ENCODE peak calls at places on chromosome 1, in seven cellular contexts. W is HCT116, D is K562, S is HepG2, Q is GM12878, P is H1, G is SK-N-SH. H is an unnamed sample.

GRCh38 chr1:57544345-57544744 is 120.5 kb upstream of the DAB1 start:
- DNase-seq in W (no peak), D (no peak), S (no peak), Q (no peak), P (no peak), G (no peak), H (no peak)

GRCh38 chr1:203104789-203105188 is 19.0 kb upstream of the MYOG start:
- DNase-seq in W (no peak), D (no peak), S (no peak), Q (no peak), P (no peak), G (no peak), H (no peak)

GRCh38 chr1:161196111-161196510 is 2.7 kb downstream of the ADAMTS4 start:
- DNase-seq in W (no peak), D (no peak), S (no peak), Q (no peak), P (no peak), G (no peak), H (no peak)

GRCh38 chr1:67646145-67647035 is 38.6 kb upstream of the GADD45A start:
- DNase-seq in W (no peak), D (peak; percentile 76), S (no peak), Q (no peak), P (no peak), G (peak; percentile 61), H (no peak)

GRCh38 chr1:100835866-100836842 is 58.5 kb downstream of the EXTL2 start:
- DNase-seq in W (no peak), D (no peak), S (no peak), Q (no peak), P (no peak), G (no peak), H (no peak)

GRCh38 chr1:28056129-28056925 is 32.1 kb downstream of the EYA3 start:
- DNase-seq in W (no peak), D (no peak), S (no peak), Q (peak; percentile 69), P (no peak), G (no peak), H (no peak)

GRCh38 chr1:32903991-32904776 is 3.0 kb upstream of the TMEM54 start:
- DNase-seq in W (no peak), D (no peak), S (no peak), Q (no peak), P (no peak), G (peak; percentile 7), H (no peak)

GRCh38 chr1:185775505-185775904 is 41.3 kb downstream of the HMCN1 start:
- DNase-seq in W (no peak), D (no peak), S (no peak), Q (no peak), P (no peak), G (no peak), H (no peak)

DNA sequence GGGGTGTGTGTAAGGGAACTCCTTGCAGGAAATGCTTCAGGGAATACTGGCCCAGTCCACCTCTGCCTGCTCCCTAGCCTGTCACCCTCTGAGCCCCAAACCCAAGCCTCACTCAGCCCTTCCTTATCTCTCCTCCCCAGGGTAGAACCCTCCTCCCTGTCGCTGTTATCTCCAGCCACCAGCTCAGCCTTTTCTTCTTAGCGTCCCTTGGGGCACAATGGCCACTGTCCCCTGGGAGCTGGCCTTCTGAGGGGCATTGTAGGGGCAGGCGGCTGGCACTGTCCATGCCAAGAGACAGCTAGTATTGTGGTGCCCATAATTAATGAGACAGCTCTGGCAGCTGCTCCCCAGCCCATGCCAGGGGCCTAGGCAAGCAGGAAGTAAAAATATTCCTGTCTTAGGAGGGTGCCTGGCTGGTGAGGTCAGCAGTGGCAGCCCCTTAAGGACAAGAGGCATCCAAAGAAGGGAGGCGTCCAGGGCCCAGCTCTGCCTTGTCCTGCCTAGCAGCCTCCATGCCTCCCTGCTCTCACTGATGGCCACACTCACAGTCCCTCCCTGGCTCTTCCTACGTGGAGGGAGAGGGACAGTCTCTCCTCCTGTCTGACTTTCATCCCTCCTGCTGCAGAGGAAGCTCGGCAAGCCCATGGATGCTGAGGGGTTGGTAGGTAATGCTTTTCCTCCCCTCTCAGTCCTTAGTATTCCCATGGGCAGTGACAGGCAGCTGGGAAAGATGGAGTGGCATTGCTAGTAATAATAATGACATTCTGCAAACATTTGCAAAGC is 37.5 kb downstream of the KCNQ4 start:
- DNase-seq in W (no peak), D (peak; percentile 96), S (no peak), Q (no peak), P (no peak), G (peak; percentile 77), H (no peak)
- TF ChIP-seq JUND in W (no peak), D (peak; percentile 65), S (no peak), Q (no peak), P (no peak), G (no peak), H (no peak)

DNA sequence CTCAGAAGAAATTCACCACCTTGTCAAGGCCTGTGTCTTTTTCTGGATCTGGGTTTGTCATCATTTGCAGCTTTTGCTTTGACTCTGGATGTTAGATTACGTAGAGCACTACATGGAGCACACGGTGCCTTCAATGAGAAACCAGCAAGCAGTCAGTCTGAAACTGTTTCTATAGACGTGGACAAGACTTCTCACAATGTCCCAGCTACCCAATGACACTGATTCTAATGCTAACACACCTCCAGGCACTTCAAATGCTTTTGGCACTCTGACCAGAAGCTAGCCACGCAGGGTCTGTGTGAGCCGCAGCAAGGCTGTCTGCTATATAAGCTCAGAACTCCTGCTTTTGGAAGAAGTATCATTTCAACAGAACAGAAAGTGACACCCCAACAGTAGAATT is 38.2 kb downstream of the ITPKB start:
- DNase-seq in W (no peak), D (no peak), S (no peak), Q (no peak), P (no peak), G (no peak), H (peak; percentile 37)
- TF ChIP-seq JUND in W (no peak), D (no peak), S (no peak), Q (no peak), P (no peak), G (no peak), H (no peak)

DNA sequence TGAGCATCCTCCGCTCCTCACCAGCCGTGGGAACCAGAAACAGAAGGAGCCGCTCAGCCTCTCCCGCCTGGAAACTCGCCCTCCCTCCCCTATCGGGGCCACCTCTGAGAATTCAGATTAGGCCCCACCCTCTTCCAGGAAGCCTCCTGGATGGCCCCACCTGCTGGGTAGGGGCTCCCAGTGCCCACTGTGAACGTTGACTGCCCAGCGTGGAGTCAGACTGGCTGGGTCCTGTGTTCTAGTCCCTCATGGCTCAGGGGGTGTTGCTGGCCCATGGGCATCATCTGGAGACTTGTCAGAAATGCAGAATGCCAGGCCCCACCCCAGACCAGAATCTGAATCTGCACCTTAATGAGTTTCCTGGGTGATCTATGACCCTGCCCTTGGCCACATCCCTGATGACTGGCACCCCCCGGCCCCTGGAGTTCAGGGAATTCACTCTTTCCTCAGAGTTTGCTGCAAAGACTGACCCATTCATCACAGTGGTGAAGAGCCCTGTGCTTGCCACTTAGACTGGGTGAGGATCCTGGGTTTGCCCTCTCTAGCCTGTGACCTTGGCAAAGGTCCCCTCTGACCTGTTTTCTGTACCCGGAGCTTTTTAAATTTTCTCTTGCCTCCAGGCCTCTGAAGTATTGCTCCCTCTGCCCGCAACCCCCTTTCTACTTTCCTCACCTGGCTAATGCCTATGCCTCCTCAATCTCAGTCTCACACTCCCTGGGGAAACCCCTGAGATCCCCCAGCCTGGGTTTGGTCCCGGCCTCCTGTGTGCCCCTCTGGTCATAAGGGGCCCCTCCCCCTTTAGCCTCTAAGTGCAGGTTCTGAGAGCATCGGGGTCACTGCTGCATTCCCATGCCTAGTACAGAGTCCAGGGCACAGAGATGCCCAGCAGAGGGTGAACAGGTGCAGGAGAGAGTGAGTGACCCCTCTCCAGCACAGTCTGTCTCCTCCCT is 184.2 kb downstream of the MATN1 start:
- DNase-seq in W (no peak), D (no peak), S (no peak), Q (no peak), P (no peak), G (no peak), H (no peak)
- TF ChIP-seq JUND in W (no peak), D (no peak), S (no peak), Q (no peak), P (no peak), G (no peak), H (no peak)

DNA sequence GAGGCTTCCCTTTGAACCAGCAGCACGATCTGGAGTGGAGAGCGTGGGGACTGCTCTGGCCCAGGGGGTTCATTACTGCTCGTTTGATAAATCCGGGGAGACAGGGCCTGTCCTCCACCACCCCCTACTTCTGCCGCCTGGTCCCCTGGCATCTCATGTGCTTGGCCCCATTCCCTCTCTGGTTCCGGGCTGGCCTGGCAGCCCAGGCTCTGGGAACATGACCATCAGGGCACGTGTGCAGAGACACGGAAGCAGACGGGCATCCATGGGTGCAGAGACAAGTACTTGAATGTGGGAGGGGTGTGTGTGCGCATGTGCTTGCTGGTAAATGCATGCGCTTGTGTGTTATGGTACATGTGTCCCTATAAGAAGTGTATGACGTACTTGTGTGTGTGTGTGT is 75.5 kb downstream of the KIRREL1 start:
- DNase-seq in W (no peak), D (no peak), S (no peak), Q (no peak), P (no peak), G (no peak), H (no peak)
- TF ChIP-seq JUND in W (no peak), D (no peak), S (no peak), Q (no peak), P (no peak), G (no peak), H (no peak)

GRCh38 chr1:61444277-61444676 is 280.7 kb downstream of the TM2D1 start:
- DNase-seq in W (no peak), D (no peak), S (no peak), Q (no peak), P (no peak), G (no peak), H (no peak)
- TF ChIP-seq JUND in W (no peak), D (no peak), S (no peak), Q (no peak), P (no peak), G (no peak), H (no peak)

DNA sequence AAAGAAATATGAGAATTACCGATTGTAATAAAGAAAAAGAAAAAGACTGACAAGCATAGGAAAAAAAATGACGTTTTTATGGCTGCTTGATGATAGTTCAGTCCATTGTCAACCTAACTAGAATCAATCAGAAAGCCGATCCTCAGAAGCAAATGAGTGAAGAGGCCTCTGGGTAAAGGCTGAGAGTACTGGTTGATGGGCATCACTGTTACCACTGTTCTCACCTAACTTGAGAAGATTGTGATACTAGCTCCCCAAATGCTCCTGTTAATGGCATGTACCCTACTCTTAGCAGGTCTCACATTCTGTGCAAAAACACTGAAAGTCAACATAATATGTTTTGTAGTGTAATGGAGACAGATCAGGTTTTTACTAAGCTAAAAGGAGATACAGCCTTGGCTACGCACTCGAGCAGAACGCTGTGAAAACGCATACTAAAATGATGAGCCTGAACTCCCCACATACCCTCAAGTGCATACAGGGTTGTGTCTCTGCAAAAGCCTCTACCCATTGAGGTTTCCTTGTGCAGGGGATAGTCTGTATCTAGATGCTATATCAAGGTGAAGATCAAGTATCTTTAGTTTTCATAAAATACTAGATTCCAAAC is 554.6 kb downstream of the SMYD3 start:
- DNase-seq in W (no peak), D (no peak), S (no peak), Q (peak; percentile 21), P (no peak), G (no peak), H (no peak)
- TF ChIP-seq JUND in W (no peak), D (no peak), S (no peak), Q (no peak), P (no peak), G (no peak), H (no peak)

H was measured in T47D.